ENCODE peak calls at places on chromosomes 6 and 20, in nine cellular contexts. R is adipocyte; B is CD4-positive, alpha-beta memory T cell; G is Peyer's patch; A is CD8-positive, alpha-beta T cell; J is tibial artery; K is tibial nerve; I is ascending aorta; H is left ventricle myocardium inferior. C is an unnamed sample. For H3K9me3, the result is how much of the 10 kb centered on the place peaks cover.

GRCh38 chr20:50798650-50799049 is 3.8 kb downstream of the BCAS4 start:
- DNase-seq in R (no peak), B (no peak), G (no peak), A (no peak), J (no peak), K (no peak), I (no peak), H (no peak), C (no peak)

GRCh38 chr20:64153861-64154589 is 10.2 kb upstream of the MYT1 start:
- DNase-seq in R (no peak), B (no peak), G (no peak), A (no peak), J (no peak), K (no peak), I (no peak), H (no peak), C (no peak)

GRCh38 chr20:46559001-46559400 is 8.5 kb upstream of the OCSTAMP start:
- DNase-seq in R (no peak), B (no peak), G (no peak), A (no peak), J (no peak), K (no peak), I (no peak), H (no peak), C (no peak)

GRCh38 chr6:16836186-16836981 is 75.1 kb upstream of the ATXN1 start:
- DNase-seq in R (peak), B (no peak), G (no peak), A (no peak), J (no peak), K (no peak), I (no peak), H (no peak), C (no peak)

GRCh38 chr20:1232538-1233111 is 6.8 kb downstream of the RAD21L1 start:
- DNase-seq in R (no peak), B (no peak), G (no peak), A (no peak), J (no peak), K (no peak), I (no peak), H (no peak), C (no peak)

GRCh38 chr20:44643596-44644383 is 7.7 kb downstream of the ADA start:
- DNase-seq in R (peak), B (peak), G (peak), A (peak), J (no peak), K (no peak), I (peak), H (peak), C (peak)

GRCh38 chr6:138509371-138509770 is 10.1 kb upstream of the NHSL1 start:
- DNase-seq in R (peak), B (peak), G (peak), A (no peak), J (no peak), K (no peak), I (no peak), H (peak), C (peak)

GRCh38 chr6:21263531-21264287 is 329.8 kb upstream of the SOX4 start:
- DNase-seq in R (no peak), B (no peak), G (no peak), A (no peak), J (no peak), K (no peak), I (no peak), H (no peak), C (no peak)

GRCh38 chr20:51034988-51035656 is 12.2 kb upstream of the KCNG1 start:
- DNase-seq in R (no peak), B (no peak), G (no peak), A (no peak), J (no peak), K (no peak), I (no peak), H (no peak), C (no peak)

GRCh38 chr6:43871933-43872332 is 101.9 kb downstream of the VEGFA start:
- DNase-seq in R (no peak), B (no peak), G (no peak), A (no peak), J (no peak), K (no peak), I (no peak), H (no peak), C (no peak)

GRCh38 chr6:148037496-148037895 is 305.1 kb upstream of the SASH1 start:
- DNase-seq in R (peak), B (no peak), G (no peak), A (no peak), J (no peak), K (no peak), I (no peak), H (no peak), C (no peak)

GRCh38 chr6:163332575-163332974 is 81.9 kb upstream of the QKI start:
- DNase-seq in R (no peak), B (no peak), G (no peak), A (no peak), J (peak), K (no peak), I (no peak), H (no peak), C (no peak)

GRCh38 chr6:41727705-41728072 is 7.7 kb downstream of the TFEB start:
- DNase-seq in R (no peak), B (no peak), G (no peak), A (no peak), J (no peak), K (no peak), I (no peak), H (no peak), C (no peak)

GRCh38 chr6:834879-835278 is 141.9 kb upstream of the EXOC2 start:
- DNase-seq in R (peak), B (no peak), G (no peak), A (no peak), J (no peak), K (no peak), I (no peak), H (no peak), C (no peak)

GRCh38 chr6:66731310-66731709 is 1024.3 kb upstream of the EYS start:
- DNase-seq in R (no peak), B (no peak), G (no peak), A (no peak), J (no peak), K (no peak), I (no peak), H (no peak), C (no peak)

GRCh38 chr6:93418448-93419303 is 683 bp downstream of the EPHA7 start:
- DNase-seq in R (peak), B (no peak), G (peak), A (no peak), J (peak), K (no peak), I (peak), H (peak), C (peak)

GRCh38 chr6:113010590-113010989 is 663.5 kb downstream of the RFPL4B start:
- DNase-seq in R (no peak), B (no peak), G (no peak), A (no peak), J (no peak), K (no peak), I (no peak), H (no peak), C (no peak)

GRCh38 chr6:144190593-144190992 is 40.3 kb downstream of the STX11 start:
- DNase-seq in R (no peak), B (no peak), G (no peak), A (no peak), J (no peak), K (no peak), I (peak), H (no peak), C (no peak)

GRCh38 chr6:106973841-106974336 is 640 bp downstream of the CD24 start:
- DNase-seq in R (no peak), B (no peak), G (peak), A (no peak), J (no peak), K (no peak), I (no peak), H (no peak), C (no peak)

DNA sequence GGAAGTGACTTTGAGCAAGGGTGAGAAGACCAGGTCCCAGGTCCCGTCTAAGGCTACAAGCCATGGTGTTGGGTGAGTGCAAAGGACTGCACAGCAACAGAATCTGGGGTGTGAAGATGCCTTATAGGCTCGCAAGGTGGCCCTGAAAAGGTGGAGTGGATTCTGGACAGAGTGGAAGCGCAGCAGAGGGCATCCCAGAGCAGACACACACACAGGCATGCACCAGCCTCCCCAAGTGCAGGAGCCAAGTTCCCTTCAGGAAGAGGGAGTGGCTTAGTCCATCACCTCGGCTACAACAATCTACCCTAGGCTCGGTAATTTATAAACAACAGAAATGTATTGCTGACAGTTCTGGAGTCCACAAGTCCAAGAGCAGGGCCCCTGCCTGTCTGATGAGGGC is 180.1 kb upstream of the PDE10A start:
- DNase-seq in R (no peak), B (no peak), G (no peak), A (no peak), J (no peak), K (no peak), I (no peak), H (no peak), C (no peak)
- H3K9me3 ChIP-seq in R (under half), B (under half), G (under half), A (under half), J (under half), K (under half), I (under half), H (under half), C (under half)

DNA sequence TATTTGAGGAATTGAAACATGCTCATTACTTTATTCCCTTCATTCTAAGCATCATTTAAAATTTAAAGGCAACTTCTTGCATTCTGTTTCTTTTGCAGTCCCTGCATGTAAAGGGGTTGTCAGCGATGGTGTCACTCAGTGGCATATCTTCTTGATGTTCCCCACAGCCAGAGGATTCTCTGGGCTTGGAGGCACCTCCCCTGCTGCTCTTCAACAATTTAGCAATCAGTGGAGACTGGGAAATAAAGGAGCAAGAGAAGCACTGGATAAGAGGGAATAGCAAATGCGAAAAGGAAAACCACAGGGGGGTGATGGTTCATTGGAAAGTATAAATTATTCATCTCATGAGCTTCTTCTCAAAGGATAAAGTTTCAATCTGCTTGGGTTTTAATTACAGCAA is 30.7 kb upstream of the MC3R start:
- DNase-seq in R (no peak), B (no peak), G (no peak), A (no peak), J (no peak), K (no peak), I (no peak), H (no peak), C (no peak)
- H3K9me3 ChIP-seq in R (under half), B (under half), G (under half), A (under half), J (under half), K (under half), I (under half), H (under half), C (under half)

DNA sequence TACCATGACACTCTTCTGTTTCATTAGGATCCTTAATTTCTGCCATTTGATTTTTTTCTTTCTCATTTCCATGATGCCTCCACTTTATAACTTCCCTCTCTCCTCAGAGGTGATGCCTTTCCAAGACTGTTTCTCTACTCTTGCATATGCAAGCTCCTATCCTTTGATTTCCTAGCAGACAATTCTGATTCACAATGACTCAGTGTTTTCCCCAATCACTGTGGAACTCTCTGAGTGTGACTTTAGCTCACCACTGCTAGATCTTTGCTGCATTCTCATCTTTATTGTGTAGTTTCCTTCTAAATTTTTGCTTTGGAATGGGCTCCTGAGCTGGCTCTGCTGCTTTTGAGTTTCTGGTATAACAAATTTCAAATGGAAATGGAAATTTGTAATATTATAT is 184.9 kb downstream of the TINAG start:
- DNase-seq in R (peak), B (no peak), G (no peak), A (no peak), J (no peak), K (no peak), I (no peak), H (no peak), C (no peak)
- H3K9me3 ChIP-seq in R (under half), B (under half), G (under half), A (under half), J (under half), K (under half), I (under half), H (half or more), C (under half)

DNA sequence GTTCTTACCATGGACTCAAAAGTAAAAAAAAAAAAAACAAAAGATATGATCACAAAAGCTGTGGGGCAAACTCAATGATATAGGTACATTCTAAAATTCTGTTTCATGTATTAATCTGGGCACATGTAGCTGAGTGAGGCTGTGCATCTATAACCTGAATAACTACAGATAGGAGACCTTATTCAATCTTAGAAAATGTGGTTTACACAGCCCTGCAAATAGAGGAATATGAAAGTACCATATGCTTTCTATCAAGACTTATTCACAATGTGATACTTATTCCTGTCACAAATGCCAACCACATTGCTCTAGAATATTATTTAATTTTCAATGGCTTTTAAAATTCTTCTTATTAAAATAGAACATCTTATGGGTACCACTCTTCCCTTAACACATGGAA is 3.1 kb upstream of the SPACA1 start:
- DNase-seq in R (no peak), B (no peak), G (no peak), A (no peak), J (no peak), K (no peak), I (no peak), H (no peak), C (no peak)
- H3K9me3 ChIP-seq in R (under half), B (under half), G (under half), A (under half), J (under half), K (under half), I (under half), H (under half), C (under half)

GRCh38 chr20:41567615-41568014 is 50.6 kb downstream of the CHD6 start:
- DNase-seq in R (no peak), B (no peak), G (no peak), A (no peak), J (no peak), K (no peak), I (no peak), H (no peak), C (no peak)
- H3K9me3 ChIP-seq in R (under half), B (under half), G (under half), A (under half), J (under half), K (under half), I (under half), H (under half), C (under half)

DNA sequence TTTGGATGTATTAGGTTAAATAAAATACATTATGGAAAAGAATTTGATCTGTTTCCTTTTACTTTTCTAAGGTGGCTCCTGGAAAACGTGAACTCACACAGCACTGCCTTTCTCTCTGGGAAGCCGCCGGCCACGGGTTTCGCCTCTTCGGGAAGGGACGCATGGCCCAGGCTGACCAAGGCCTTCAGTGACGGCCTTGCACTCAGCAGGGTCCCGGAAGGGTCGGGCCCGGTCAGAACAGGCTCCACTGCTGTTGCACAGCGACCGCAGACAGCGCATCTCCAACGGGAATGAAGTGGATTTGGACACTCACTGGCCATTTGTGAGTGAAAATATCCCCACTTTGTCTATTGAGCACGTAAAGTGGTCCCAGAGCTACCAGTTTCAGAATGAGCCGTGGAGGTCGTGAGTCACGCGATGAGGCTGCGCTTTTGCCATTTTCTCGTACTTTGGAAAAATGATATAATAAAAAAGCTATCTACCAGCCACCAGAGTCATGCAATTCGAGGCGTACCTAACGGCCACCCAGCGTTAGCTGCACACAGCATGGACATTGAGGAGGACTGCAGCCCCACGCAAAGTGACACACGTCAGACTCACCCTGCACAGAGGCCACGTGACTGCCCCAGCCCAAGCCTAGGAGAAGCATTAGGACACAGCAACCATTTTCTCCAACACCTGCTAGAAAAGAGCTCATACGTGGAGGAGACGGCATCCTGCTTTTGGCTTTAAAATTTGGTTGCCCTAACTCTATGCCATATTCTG is 244.3 kb downstream of the TTLL2 start:
- DNase-seq in R (no peak), B (no peak), G (no peak), A (no peak), J (no peak), K (no peak), I (no peak), H (no peak), C (no peak)
- H3K9me3 ChIP-seq in R (under half), B (under half), G (under half), A (under half), J (under half), K (under half), I (under half), H (under half), C (under half)

DNA sequence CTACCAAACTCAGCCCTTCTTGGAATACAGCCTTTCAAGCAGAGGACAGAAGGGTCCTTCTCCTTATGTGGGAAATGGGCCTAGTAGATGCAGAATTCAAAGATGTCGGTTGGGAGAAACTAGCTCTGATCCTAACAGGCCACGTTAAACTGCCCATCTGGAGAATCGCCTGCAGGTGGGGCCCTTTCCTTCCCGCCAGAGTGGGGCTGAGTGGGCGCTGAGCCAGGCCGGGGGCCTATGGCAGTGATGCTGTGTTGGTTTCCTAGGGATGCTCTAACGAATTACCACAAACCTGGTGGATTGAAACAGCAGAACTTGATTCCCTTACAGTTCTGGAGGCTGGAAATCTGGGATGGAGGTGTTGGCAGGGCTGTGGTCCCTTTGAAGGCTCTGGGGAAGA is 9.1 kb downstream of the MAPK13 start:
- DNase-seq in R (no peak), B (no peak), G (no peak), A (no peak), J (no peak), K (no peak), I (no peak), H (no peak), C (no peak)
- H3K9me3 ChIP-seq in R (under half), B (under half), G (under half), A (under half), J (under half), K (under half), I (under half), H (under half), C (under half)

DNA sequence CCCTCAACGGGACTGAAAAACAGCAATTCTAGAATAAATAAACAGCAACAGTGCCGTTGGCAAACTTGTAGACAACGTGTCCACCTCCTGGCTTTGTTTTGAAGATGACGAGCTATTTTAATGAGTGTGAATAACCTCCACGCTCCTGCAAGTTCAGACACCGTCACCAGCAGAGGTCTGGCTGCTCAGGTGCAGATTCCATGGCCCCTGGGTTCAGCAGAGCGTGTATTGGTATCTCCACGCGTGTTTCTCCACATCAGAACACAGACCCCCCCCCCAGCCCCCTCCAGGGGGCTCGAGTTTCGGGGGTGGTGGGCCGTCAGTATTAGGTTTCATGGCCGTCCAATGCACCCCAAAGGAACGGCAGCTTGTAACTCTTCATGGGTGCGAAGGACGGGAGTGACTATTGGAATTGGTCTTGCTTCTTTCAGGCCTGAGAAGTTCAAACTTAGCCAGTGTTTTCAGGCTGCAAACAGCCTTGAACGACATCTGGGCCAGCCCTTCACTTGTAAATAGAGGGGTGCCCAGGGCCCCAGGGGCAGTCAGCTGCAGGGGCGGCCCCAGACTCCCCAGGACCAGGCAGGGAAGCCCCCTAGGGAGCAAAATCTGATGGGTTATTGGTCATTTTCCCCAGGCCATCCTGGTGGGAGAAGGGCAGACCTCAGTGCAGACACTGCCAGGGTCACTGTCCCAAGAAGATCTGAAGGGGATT is 308.6 kb downstream of the TAF4 start:
- DNase-seq in R (no peak), B (no peak), G (no peak), A (no peak), J (no peak), K (no peak), I (no peak), H (no peak), C (no peak)
- H3K9me3 ChIP-seq in R (under half), B (under half), G (under half), A (under half), J (under half), K (under half), I (under half), H (under half), C (under half)

DNA sequence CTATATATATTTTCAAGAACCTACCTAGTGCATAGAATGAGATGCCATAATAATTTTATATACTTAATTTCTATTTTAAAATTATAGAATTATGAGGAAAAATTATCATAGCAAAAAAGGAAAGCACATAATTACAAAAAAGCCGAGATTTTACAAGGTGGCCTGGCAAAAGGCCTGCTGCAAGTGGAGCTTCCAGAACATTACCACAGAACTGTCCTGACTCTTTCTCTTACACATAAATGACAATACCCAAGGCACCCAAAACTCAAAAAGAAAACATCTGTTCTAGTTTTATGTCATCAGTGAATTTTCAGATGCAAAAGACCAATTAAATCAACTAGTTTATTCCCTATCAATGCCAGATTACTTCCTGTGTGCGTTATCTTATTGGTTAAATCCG is 74.2 kb downstream of the FILIP1 start:
- DNase-seq in R (no peak), B (no peak), G (no peak), A (no peak), J (no peak), K (no peak), I (no peak), H (peak), C (no peak)
- H3K9me3 ChIP-seq in R (under half), B (under half), G (under half), A (under half), J (under half), K (under half), I (under half), H (under half), C (under half)

C was measured in heart right ventricle.